ENCODE peak calls at places on chromosomes 11 and 22, in four cellular contexts. K, J, N and S are unnamed samples.
A peak's percentile ranks its signal among the peaks of the same experiment; 100 is the strongest.

GRCh38 chr22:47151490-47151889 is 389.0 kb downstream of the TBC1D22A start:
- DNase-seq in K (peak; percentile 27), J (no peak), N (peak; percentile 16), S (no peak)

GRCh38 chr11:69915501-69916250 is 96.5 kb upstream of the FGF3 start:
- DNase-seq in K (peak; percentile 92), J (peak; percentile 89), N (peak; percentile 52), S (peak; percentile 84)

GRCh38 chr11:10678106-10678505 is 15.4 kb downstream of the IRAG1 start:
- DNase-seq in K (no peak), J (no peak), N (no peak), S (no peak)

GRCh38 chr11:73361953-73362776 is 14.0 kb upstream of the RELT start:
- DNase-seq in K (no peak), J (no peak), N (no peak), S (no peak)

GRCh38 chr11:73553266-73553665 is 44.6 kb downstream of the FAM168A start:
- DNase-seq in K (no peak), J (no peak), N (no peak), S (no peak)

GRCh38 chr22:20652582-20652981 is 121.3 kb upstream of the SERPIND1 start:
- DNase-seq in K (no peak), J (no peak), N (no peak), S (no peak)

GRCh38 chr11:88421530-88421929 is 84.0 kb upstream of the CTSC start:
- DNase-seq in K (peak; percentile 10), J (no peak), N (no peak), S (no peak)

GRCh38 chr22:19928207-19928606 is 13.4 kb upstream of the COMT start:
- DNase-seq in K (no peak), J (no peak), N (no peak), S (no peak)

GRCh38 chr22:46062232-46062615 is 85.3 kb upstream of the WNT7B start:
- DNase-seq in K (no peak), J (no peak), N (no peak), S (no peak)

GRCh38 chr22:46064236-46064965 is 85.9 kb upstream of the PPARA start:
- DNase-seq in K (no peak), J (peak; percentile 25), N (no peak), S (peak; percentile 63)

GRCh38 chr22:46063861-46064235 is 86.5 kb upstream of the PPARA start:
- DNase-seq in K (no peak), J (peak; percentile 16), N (no peak), S (peak; percentile 66)

GRCh38 chr22:46061431-46062231 is 84.7 kb upstream of the WNT7B start:
- DNase-seq in K (no peak), J (no peak), N (no peak), S (peak; percentile 60)

GRCh38 chr22:46062971-46063631 is 86.1 kb upstream of the WNT7B start:
- DNase-seq in K (no peak), J (peak; percentile 21), N (no peak), S (peak; percentile 57)
- H3K27ac ChIP-seq in K (no peak overlapping the region), J (peak overlapping the region; percentile 99), N (no peak overlapping the region), S (peak overlapping the region; percentile 94)

DNA sequence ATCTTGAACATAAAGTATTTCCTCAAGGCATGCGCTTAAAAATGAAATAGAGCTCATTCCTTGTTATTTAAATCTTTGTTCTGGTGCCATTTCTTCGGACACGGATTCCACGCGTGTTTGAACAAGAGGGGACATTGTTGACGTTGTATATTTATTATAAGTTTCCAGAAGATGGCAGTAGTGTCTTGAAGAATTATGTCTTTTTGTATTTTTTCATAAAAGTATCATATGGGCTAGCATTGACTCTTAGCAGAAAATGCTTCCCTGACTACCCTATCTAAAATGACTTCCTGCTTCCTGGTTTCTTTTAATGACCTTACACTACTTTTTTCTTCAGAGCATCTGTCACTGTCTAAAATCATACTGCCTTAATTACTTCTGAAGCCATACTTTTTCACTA is 20.4 kb downstream of the BIRC2 start:
- DNase-seq in K (no peak), J (no peak), N (peak; percentile 66), S (no peak)
- TF ChIP-seq CTCF in K (peak; percentile 67), J (no peak), N (no peak), S (no peak)

DNA sequence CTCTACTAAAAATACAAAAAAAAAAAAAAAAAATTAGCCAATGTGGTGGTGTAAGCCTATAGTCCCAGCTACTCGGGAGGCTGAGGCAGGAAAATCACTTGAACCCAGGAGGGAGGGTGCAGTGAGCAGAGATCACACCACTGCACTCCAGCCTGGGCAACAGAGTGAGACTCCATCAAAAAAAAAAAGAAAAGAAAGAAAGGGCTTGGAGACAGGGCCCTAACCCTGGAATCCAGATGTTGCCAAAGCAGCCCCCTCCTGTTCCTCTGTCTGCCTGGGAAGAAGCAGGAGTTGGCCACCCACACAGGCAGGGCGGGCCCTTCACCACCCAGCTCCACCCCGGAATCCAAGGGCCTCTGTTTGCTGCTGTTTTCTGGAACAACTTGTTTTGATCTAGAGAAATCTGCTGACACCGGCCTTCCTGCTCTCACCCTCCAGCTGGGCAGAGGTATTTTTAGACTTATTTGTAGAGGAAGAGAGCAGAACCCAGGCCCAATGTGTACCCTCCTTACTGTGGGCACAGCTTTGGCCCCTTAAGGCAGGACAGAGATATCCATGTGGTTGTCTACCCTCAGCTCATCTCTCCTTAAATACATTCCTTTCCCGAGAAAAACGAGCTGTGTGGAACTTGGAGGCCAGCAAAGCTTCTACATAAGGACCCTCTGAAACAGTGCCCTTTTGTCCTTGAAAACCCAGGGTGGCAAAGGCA is 2.7 kb upstream of the NEAT1 start:
- DNase-seq in K (peak; percentile 94), J (peak; percentile 93), N (peak; percentile 92), S (peak; percentile 98)
- H3K4me1 ChIP-seq in K (peaks cover 57% of the 10 kb centered on the region), J (peaks cover 48% of the 10 kb centered on the region), N (peaks cover 55% of the 10 kb centered on the region), S (peaks cover 63% of the 10 kb centered on the region)

GRCh38 chr11:68213135-68213515 is at the start of gene KMT5B:
- DNase-seq in K (no peak), J (peak; percentile 80), N (no peak), S (no peak)

GRCh38 chr11:68215524-68216170 is 2.6 kb upstream of the KMT5B start:
- DNase-seq in K (no peak), J (no peak), N (no peak), S (no peak)

GRCh38 chr11:68215087-68215445 is 2.0 kb upstream of the KMT5B start:
- DNase-seq in K (no peak), J (no peak), N (no peak), S (no peak)

GRCh38 chr11:68213555-68214172 is 568 bp upstream of the KMT5B start:
- DNase-seq in K (peak; percentile 83), J (peak; percentile 93), N (peak; percentile 87), S (peak; percentile 96)

GRCh38 chr11:68214173-68215086 is 1.3 kb upstream of the KMT5B start:
- DNase-seq in K (no peak), J (peak; percentile 35), N (peak; percentile 17), S (no peak)
- H3K27ac ChIP-seq in K (peak overlapping the region; percentile 91), J (peak overlapping the region; percentile 99), N (peak overlapping the region; percentile 88), S (peak overlapping the region; percentile 99)

GRCh38 chr11:128026596-128026995 is 560.8 kb downstream of the ETS1 start:
- DNase-seq in K (peak; percentile 57), J (no peak), N (peak; percentile 81), S (no peak)

GRCh38 chr11:128022007-128022368 is 565.4 kb downstream of the ETS1 start:
- DNase-seq in K (no peak), J (no peak), N (peak; percentile 63), S (no peak)

GRCh38 chr11:128022761-128023160 is 564.6 kb downstream of the ETS1 start:
- DNase-seq in K (no peak), J (no peak), N (no peak), S (no peak)

GRCh38 chr11:128018692-128019091 is 568.7 kb downstream of the ETS1 start:
- DNase-seq in K (no peak), J (no peak), N (no peak), S (no peak)

GRCh38 chr11:128021304-128022006 is 565.9 kb downstream of the ETS1 start:
- DNase-seq in K (peak; percentile 4), J (no peak), N (no peak), S (no peak)
- TF ChIP-seq CTCF in K (peak; percentile 15), J (peak; percentile 21), N (peak; percentile 21), S (no peak)

GRCh38 chr11:124748100-124748418 is 4.0 kb downstream of the VSIG2 start:
- DNase-seq in K (no peak), J (no peak), N (no peak), S (no peak)

GRCh38 chr11:124751391-124751740 is 689 bp downstream of the VSIG2 start:
- DNase-seq in K (no peak), J (no peak), N (no peak), S (no peak)

GRCh38 chr11:124751741-124752470 is at the start of gene VSIG2:
- DNase-seq in K (peak; percentile 25), J (no peak), N (no peak), S (no peak)

GRCh38 chr11:124748481-124749338 is 3.3 kb downstream of the VSIG2 start:
- DNase-seq in K (peak; percentile 38), J (no peak), N (peak; percentile 88), S (no peak)

DNA sequence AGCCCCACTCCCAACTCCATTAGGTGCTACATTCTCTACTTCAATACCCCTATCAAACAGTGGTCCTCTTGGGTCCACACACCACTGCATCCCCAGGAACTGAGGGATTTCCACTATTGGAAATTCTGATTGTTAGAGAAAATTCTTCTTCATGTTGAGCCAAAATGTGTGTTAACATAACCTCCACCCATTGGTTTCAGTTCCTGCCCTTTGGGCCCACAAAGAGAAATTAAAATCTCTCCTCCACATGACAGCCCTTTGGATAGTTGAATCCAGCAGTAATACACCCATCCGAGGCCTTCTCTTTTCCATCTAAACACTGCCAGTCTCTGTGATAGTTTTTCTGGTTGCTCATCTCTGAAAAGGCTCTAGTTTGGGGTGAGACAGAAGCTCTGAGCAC is 2.1 kb downstream of the VSIG2 start:
- DNase-seq in K (no peak), J (no peak), N (no peak), S (no peak)
- H3K4me1 ChIP-seq in K (peaks cover 60% of the 10 kb centered on the region), J (peaks cover 34% of the 10 kb centered on the region), N (peaks cover 59% of the 10 kb centered on the region), S (peaks cover 21% of the 10 kb centered on the region)